ENCODE peak calls at places on chromosomes 4 and X, in nine cellular contexts. T, X, B, E, J, S, F, H and M are unnamed samples.

GRCh38 chr4:38109896-38110295 is 149.7 kb downstream of the PTTG2 start:
- DNase-seq in T (no peak), X (no peak), B (peak), E (no peak), J (no peak), S (no peak), F (no peak), H (no peak), M (no peak)

GRCh38 chr4:146282662-146283061 is 68.3 kb downstream of the REELD1 start:
- DNase-seq in T (no peak), X (no peak), B (no peak), E (no peak), J (no peak), S (no peak), F (no peak), H (no peak), M (no peak)

GRCh38 chr4:164252286-164252685 is 501.6 kb upstream of the SMIM31 start:
- DNase-seq in T (no peak), X (peak), B (peak), E (no peak), J (peak), S (no peak), F (no peak), H (no peak), M (no peak)

GRCh38 chrX:31420711-31421151 is 348.9 kb upstream of the FTHL17 start:
- DNase-seq in T (no peak), X (peak), B (peak), E (no peak), J (peak), S (no peak), F (no peak), H (no peak), M (no peak)

GRCh38 chr4:100317032-100317864 is 127.0 kb upstream of the DDIT4L start:
- DNase-seq in T (no peak), X (peak), B (peak), E (no peak), J (no peak), S (no peak), F (no peak), H (peak), M (no peak)

GRCh38 chr4:57378766-57379165 is 268.6 kb upstream of the IGFBP7 start:
- DNase-seq in T (no peak), X (peak), B (no peak), E (no peak), J (peak), S (no peak), F (no peak), H (no peak), M (no peak)

GRCh38 chr4:87974856-87975462 is 555 bp upstream of the SPP1 start:
- DNase-seq in T (no peak), X (no peak), B (no peak), E (no peak), J (peak), S (no peak), F (no peak), H (no peak), M (no peak)

GRCh38 chr4:168848977-168849687 is 160.9 kb downstream of the CBR4 start:
- DNase-seq in T (no peak), X (no peak), B (peak), E (no peak), J (peak), S (no peak), F (no peak), H (no peak), M (no peak)

GRCh38 chrX:134782796-134783195 is 124.5 kb upstream of the PLAC1 start:
- DNase-seq in T (no peak), X (peak), B (peak), E (no peak), J (no peak), S (no peak), F (no peak), H (no peak), M (no peak)

GRCh38 chr4:156193116-156193515 is 239.4 kb upstream of the CTSO start:
- DNase-seq in T (no peak), X (no peak), B (peak), E (no peak), J (no peak), S (no peak), F (no peak), H (no peak), M (no peak)

GRCh38 chrX:123277821-123278220 is 93.7 kb downstream of the GRIA3 start:
- DNase-seq in T (no peak), X (no peak), B (no peak), E (no peak), J (no peak), S (no peak), F (no peak), H (no peak), M (no peak)

GRCh38 chrX:50049228-50049627 is 126.8 kb downstream of the CLCN5 start:
- DNase-seq in T (no peak), X (no peak), B (no peak), E (no peak), J (no peak), S (no peak), F (no peak), H (no peak), M (no peak)

GRCh38 chr4:132114885-132115284 is 1034.2 kb upstream of the PCDH10 start:
- DNase-seq in T (no peak), X (peak), B (peak), E (no peak), J (peak), S (no peak), F (no peak), H (no peak), M (no peak)

GRCh38 chr4:68180858-68181531 is 51.3 kb upstream of the TMPRSS11F start:
- DNase-seq in T (no peak), X (peak), B (peak), E (no peak), J (peak), S (no peak), F (no peak), H (no peak), M (no peak)

GRCh38 chr4:11416767-11417113 is 12.0 kb downstream of the HS3ST1 start:
- DNase-seq in T (no peak), X (no peak), B (no peak), E (no peak), J (no peak), S (no peak), F (no peak), H (no peak), M (no peak)

GRCh38 chr4:36677122-36677521 is 395.7 kb downstream of the DTHD1 start:
- DNase-seq in T (no peak), X (no peak), B (no peak), E (no peak), J (no peak), S (no peak), F (no peak), H (no peak), M (no peak)

GRCh38 chrX:40094900-40095587 is 2.7 kb downstream of the BCOR start:
- DNase-seq in T (no peak), X (no peak), B (no peak), E (no peak), J (no peak), S (no peak), F (no peak), H (no peak), M (no peak)

GRCh38 chrX:8868906-8869305 is 67.7 kb upstream of the FAM9A start:
- DNase-seq in T (no peak), X (peak), B (peak), E (no peak), J (no peak), S (no peak), F (no peak), H (no peak), M (no peak)

GRCh38 chrX:31057291-31057690 is 14.6 kb downstream of the FTHL17 start:
- DNase-seq in T (no peak), X (no peak), B (peak), E (no peak), J (no peak), S (no peak), F (no peak), H (no peak), M (no peak)

GRCh38 chr4:3031357-3032064 is 42.8 kb downstream of the HTT-AS start:
- DNase-seq in T (no peak), X (no peak), B (no peak), E (no peak), J (no peak), S (no peak), F (no peak), H (no peak), M (no peak)

GRCh38 chrX:51851507-51852085 is 41.8 kb upstream of the MAGED1 start:
- DNase-seq in T (no peak), X (no peak), B (no peak), E (no peak), J (no peak), S (no peak), F (no peak), H (no peak), M (no peak)

GRCh38 chrX:40647307-40648197 is at the start of gene CXorf38:
- DNase-seq in T (peak), X (peak), B (peak), E (peak), J (peak), S (peak), F (peak), H (peak), M (peak)

GRCh38 chrX:133005038-133005437 is 46.6 kb upstream of the HS6ST2 start:
- DNase-seq in T (no peak), X (peak), B (peak), E (no peak), J (peak), S (no peak), F (no peak), H (no peak), M (no peak)

GRCh38 chr4:111210576-111210975 is 587.7 kb upstream of the PITX2 start:
- DNase-seq in T (no peak), X (no peak), B (no peak), E (no peak), J (no peak), S (no peak), F (no peak), H (no peak), M (no peak)

GRCh38 chrX:13085533-13085932 is 41.1 kb upstream of the FAM9C start:
- DNase-seq in T (no peak), X (no peak), B (no peak), E (no peak), J (no peak), S (no peak), F (no peak), H (no peak), M (no peak)

GRCh38 chr4:182555997-182556418 is 312.8 kb downstream of the TENM3 start:
- DNase-seq in T (no peak), X (peak), B (peak), E (no peak), J (peak), S (no peak), F (no peak), H (no peak), M (no peak)

GRCh38 chr4:1990676-1991075 is 18.1 kb downstream of the NELFA start:
- DNase-seq in T (no peak), X (no peak), B (no peak), E (no peak), J (no peak), S (no peak), F (no peak), H (no peak), M (no peak)

GRCh38 chrX:55011294-55011693 is 11.1 kb downstream of the APEX2 start:
- DNase-seq in T (no peak), X (peak), B (peak), E (no peak), J (no peak), S (no peak), F (no peak), H (no peak), M (no peak)
- TF ChIP-seq CTCF in T (peak), X (peak), B (peak), E (peak), J (peak), S (no peak), F (no peak), H (peak), M (no peak)

DNA sequence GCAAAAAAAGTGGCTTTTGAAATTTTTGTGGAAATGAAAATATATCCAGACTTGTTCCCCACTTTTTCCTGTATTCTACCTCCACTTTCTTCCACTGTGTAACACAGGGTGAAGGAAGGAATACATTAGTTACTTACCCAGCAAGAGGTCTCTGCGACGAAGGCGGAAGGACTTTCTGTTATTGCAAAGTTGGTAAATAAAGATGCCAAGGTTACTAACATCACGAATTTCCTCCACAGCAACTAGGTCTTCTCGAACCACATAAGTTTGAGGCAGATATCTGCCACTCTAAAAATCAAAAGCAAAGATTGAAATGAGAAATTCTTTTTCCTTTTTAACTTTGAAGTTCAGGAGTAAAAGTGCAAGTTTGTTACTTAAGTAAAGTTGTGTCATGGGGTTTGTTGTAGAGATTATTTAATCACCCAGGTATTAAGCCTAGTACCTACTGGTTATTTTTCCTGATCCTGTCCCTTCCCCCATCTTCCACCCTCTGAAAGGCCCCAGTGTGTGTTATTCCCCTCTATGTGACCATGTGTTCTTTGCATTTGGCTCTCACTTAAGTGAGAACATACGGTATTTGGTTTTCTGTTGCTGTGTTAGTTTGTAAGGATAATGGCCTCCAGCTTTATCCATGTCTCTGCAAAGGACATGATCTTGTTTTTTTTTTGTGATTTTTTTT is 5.8 kb downstream of the ITM2A start:
- DNase-seq in T (no peak), X (no peak), B (no peak), E (no peak), J (no peak), S (no peak), F (no peak), H (no peak), M (no peak)
- TF ChIP-seq CTCF in T (no peak), X (no peak), B (no peak), E (no peak), J (no peak), S (no peak), F (no peak), H (no peak), M (no peak)

DNA sequence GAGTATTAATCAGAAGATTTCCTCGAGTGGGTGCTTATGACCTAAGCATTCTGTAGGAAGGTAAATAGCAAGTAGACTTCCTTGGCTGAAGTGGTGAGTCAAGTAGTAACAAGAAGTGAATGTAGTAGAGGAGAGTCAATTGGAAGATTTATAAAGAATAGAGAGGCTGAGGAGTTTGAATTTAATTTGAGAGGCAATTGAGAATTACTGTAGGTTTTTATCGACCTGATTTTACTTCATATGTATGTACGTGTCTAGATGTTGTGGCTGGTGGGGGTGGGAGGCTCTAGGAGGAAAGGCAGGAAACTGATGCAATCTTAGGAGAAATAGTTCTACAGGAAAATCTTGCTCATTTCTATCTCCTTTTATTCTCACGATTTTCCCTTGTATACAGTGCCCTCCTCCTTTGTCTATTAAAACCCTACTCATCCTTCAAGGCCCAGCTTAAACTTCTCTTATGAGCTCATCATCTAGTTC is 8.7 kb downstream of the OGT start:
- DNase-seq in T (no peak), X (peak), B (peak), E (no peak), J (peak), S (no peak), F (no peak), H (no peak), M (no peak)
- TF ChIP-seq CTCF in T (no peak), X (no peak), B (no peak), E (no peak), J (no peak), S (no peak), F (no peak), H (no peak), M (no peak)

DNA sequence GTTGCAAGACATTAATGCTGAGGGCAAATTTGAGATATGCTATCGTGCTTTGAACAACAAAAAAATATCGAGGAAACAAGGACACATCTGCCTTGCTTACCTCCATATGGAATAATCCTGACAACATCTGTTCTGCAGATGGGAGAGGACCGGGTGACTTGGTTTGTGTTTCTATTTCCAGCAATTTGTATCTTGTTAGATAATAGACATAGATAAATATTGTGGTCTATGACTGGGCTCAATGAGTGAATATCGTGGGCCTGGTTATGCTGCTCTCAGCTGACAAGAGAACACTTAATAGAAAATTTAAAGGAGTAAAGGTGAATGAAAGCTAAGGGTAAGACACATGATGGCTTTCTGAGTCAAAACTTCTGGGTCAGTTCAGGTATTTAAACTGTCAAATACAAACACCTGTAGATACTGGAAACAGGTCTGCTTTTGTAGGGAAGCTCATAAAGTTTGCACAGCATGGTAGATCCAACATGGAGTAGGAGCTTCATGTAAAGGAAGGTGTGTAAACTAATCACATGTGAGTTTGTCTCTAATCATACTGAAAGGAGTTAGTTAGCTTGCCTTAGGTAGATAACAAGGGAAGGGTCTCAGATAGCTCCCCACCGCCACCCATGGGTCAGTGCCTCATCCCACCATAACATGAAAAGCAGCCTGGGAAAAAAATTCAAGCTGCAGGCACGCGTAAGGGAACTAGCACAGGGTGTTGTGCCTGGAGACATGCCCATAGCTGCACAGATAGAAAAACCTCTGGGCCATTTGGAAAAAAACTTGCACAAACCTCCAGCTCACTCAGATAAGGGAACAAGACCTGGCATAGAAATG is 904.1 kb upstream of the EPHA5 start:
- DNase-seq in T (no peak), X (peak), B (peak), E (no peak), J (peak), S (no peak), F (no peak), H (no peak), M (no peak)
- TF ChIP-seq CTCF in T (no peak), X (no peak), B (no peak), E (no peak), J (no peak), S (no peak), F (no peak), H (no peak), M (no peak)

GRCh38 chrX:119694601-119695534 is 1.9 kb upstream of the SEPTIN6 start:
- DNase-seq in T (no peak), X (no peak), B (no peak), E (no peak), J (no peak), S (no peak), F (peak), H (no peak), M (no peak)
- TF ChIP-seq CTCF in T (no peak), X (no peak), B (peak), E (no peak), J (no peak), S (no peak), F (peak), H (no peak), M (no peak)

GRCh38 chrX:78024349-78025108 is 55.1 kb upstream of the PGAM4 start:
- DNase-seq in T (no peak), X (peak), B (peak), E (no peak), J (no peak), S (peak), F (no peak), H (no peak), M (peak)
- TF ChIP-seq CTCF in T (peak), X (peak), B (peak), E (peak), J (peak), S (peak), F (peak), H (no peak), M (no peak)

GRCh38 chr4:102826105-102826889 is 1.1 kb downstream of the UBE2D3 start:
- DNase-seq in T (no peak), X (no peak), B (no peak), E (no peak), J (no peak), S (no peak), F (no peak), H (no peak), M (no peak)

GRCh38 chr4:102826890-102827673 is at the start of gene UBE2D3:
- DNase-seq in T (peak), X (peak), B (peak), E (peak), J (peak), S (peak), F (peak), H (peak), M (peak)

GRCh38 chr4:102829803-102830202 is 2.5 kb upstream of the UBE2D3 start:
- DNase-seq in T (no peak), X (no peak), B (no peak), E (no peak), J (no peak), S (no peak), F (no peak), H (no peak), M (no peak)

GRCh38 chr4:102827674-102828496 is 534 bp upstream of the UBE2D3 start:
- DNase-seq in T (peak), X (peak), B (peak), E (peak), J (peak), S (peak), F (peak), H (peak), M (peak)

DNA sequence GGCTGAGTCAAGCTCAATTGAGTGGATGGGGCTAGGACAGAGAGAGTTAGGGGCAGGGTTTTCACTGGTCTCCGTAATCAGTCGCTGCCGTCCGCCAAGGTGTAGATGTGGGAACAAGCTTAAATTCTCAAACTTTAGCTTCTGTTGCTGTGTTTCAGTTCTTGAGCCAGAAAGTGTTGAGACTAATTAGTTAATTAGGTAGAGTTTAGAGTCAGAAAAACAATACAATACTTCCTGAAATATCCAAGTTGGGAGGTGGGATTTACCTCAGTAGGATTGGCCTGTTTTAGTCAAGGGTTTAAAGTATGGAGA is 1.1 kb upstream of the UBE2D3 start:
- DNase-seq in T (no peak), X (no peak), B (no peak), E (no peak), J (no peak), S (no peak), F (no peak), H (no peak), M (no peak)
- TF ChIP-seq CTCF in T (no peak), X (no peak), B (no peak), E (no peak), J (no peak), S (no peak), F (no peak), H (no peak), M (no peak)